ENCODE peak calls at places on chromosome 3, in five cellular contexts. B is nephron progenitor cell; T is small intestine; S is activated naive CD4-positive, alpha-beta T cell treated with anti-CD3 and anti-CD28 coated beads, Interleukin-2, amount 10 ng/mL, durations not matched to agents 7 days and 5 days; Q is GM13976. R is an unnamed sample.
A peak's percentile ranks its signal among the peaks of the same experiment; 100 is the strongest.

GRCh38 chr3:168995129-168995528 is 668.4 kb downstream of the MECOM start:
- DNase-seq in B (no peak), T (no peak), S (no peak), Q (no peak), R (no peak)

GRCh38 chr3:157502916-157503620 is at the start of gene VEPH1:
- DNase-seq in B (peak; percentile 16), T (no peak), S (no peak), Q (no peak), R (peak; percentile 5)

GRCh38 chr3:71227344-71227743 is 356.2 kb downstream of the FOXP1 start:
- DNase-seq in B (no peak), T (no peak), S (no peak), Q (no peak), R (no peak)

GRCh38 chr3:136412307-136412706 is 162.2 kb downstream of the PCCB start:
- DNase-seq in B (no peak), T (no peak), S (no peak), Q (no peak), R (no peak)

GRCh38 chr3:152695810-152696209 is 139.1 kb upstream of the P2RY1 start:
- DNase-seq in B (no peak), T (no peak), S (no peak), Q (no peak), R (no peak)

GRCh38 chr3:184405075-184406060 is 25.5 kb downstream of the CHRD start:
- DNase-seq in B (no peak), T (no peak), S (no peak), Q (no peak), R (no peak)

GRCh38 chr3:179260949-179261765 is 10.2 kb upstream of the KCNMB3 start:
- DNase-seq in B (peak; percentile 80), T (peak; percentile 66), S (peak; percentile 80), Q (peak; percentile 90), R (peak; percentile 81)

GRCh38 chr3:127479449-127479848 is 111.1 kb downstream of the TPRA1 start:
- DNase-seq in B (peak; percentile 11), T (no peak), S (no peak), Q (no peak), R (no peak)

GRCh38 chr3:123158330-123158729 is 43.4 kb upstream of the SEC22A start:
- DNase-seq in B (no peak), T (peak; percentile 9), S (no peak), Q (no peak), R (no peak)

GRCh38 chr3:193910886-193911738 is 224.8 kb upstream of the HES1 start:
- DNase-seq in B (no peak), T (peak; percentile 82), S (no peak), Q (no peak), R (no peak)

GRCh38 chr3:10602769-10603768 is 97.7 kb upstream of the ATP2B2 start:
- DNase-seq in B (no peak), T (no peak), S (peak; percentile 82), Q (peak; percentile 43), R (no peak)

R was measured in cardiac muscle cell.